ENCODE peak calls at places on chromosomes 6 and 20, in nine cellular contexts. One of them, this sample, is unnamed.

GRCh38 chr6:42010185-42010872 is 40.0 kb upstream of the TAF8 start:
- DNase-seq in CMK: peak
- DNase-seq in fibroblast of the aortic adventitia: no peak
- DNase-seq in dermis blood vessel endothelial cell: peak
- DNase-seq in tibial artery: no peak
- DNase-seq in activated CD8-positive, alpha-beta memory T cell treated with anti-CD3 and anti-CD28 coated beads for 48 hours: no peak
- DNase-seq in anterior cingulate cortex: no peak
- DNase-seq in epithelial cell of esophagus: no peak
- DNase-seq in HAP-1: peak
- DNase-seq in this sample: peak

GRCh38 chr6:10389739-10390494 is 25.0 kb downstream of the TFAP2A start:
- DNase-seq in CMK: no peak
- DNase-seq in fibroblast of the aortic adventitia: no peak
- DNase-seq in dermis blood vessel endothelial cell: no peak
- DNase-seq in tibial artery: no peak
- DNase-seq in activated CD8-positive, alpha-beta memory T cell treated with anti-CD3 and anti-CD28 coated beads for 48 hours: no peak
- DNase-seq in anterior cingulate cortex: no peak
- DNase-seq in epithelial cell of esophagus: no peak
- DNase-seq in HAP-1: no peak
- DNase-seq in this sample: no peak

GRCh38 chr20:64038579-64039292 is 2.8 kb downstream of the C20orf204 start:
- DNase-seq in CMK: no peak
- DNase-seq in fibroblast of the aortic adventitia: peak
- DNase-seq in dermis blood vessel endothelial cell: peak
- DNase-seq in tibial artery: peak
- DNase-seq in activated CD8-positive, alpha-beta memory T cell treated with anti-CD3 and anti-CD28 coated beads for 48 hours: peak
- DNase-seq in anterior cingulate cortex: no peak
- DNase-seq in epithelial cell of esophagus: peak
- DNase-seq in HAP-1: peak
- DNase-seq in this sample: peak

GRCh38 chr20:57167971-57168693 is 98.3 kb downstream of the BMP7 start:
- DNase-seq in CMK: no peak
- DNase-seq in fibroblast of the aortic adventitia: no peak
- DNase-seq in dermis blood vessel endothelial cell: no peak
- DNase-seq in tibial artery: no peak
- DNase-seq in activated CD8-positive, alpha-beta memory T cell treated with anti-CD3 and anti-CD28 coated beads for 48 hours: no peak
- DNase-seq in anterior cingulate cortex: no peak
- DNase-seq in epithelial cell of esophagus: no peak
- DNase-seq in HAP-1: no peak
- DNase-seq in this sample: peak

GRCh38 chr6:140985679-140986275 is 1146.9 kb upstream of the GJE1 start:
- DNase-seq in CMK: no peak
- DNase-seq in fibroblast of the aortic adventitia: no peak
- DNase-seq in dermis blood vessel endothelial cell: no peak
- DNase-seq in tibial artery: no peak
- DNase-seq in activated CD8-positive, alpha-beta memory T cell treated with anti-CD3 and anti-CD28 coated beads for 48 hours: no peak
- DNase-seq in anterior cingulate cortex: no peak
- DNase-seq in epithelial cell of esophagus: no peak
- DNase-seq in HAP-1: no peak
- DNase-seq in this sample: no peak

GRCh38 chr6:170033666-170034065 is 257.2 kb downstream of the DLL1 start:
- DNase-seq in CMK: no peak
- DNase-seq in fibroblast of the aortic adventitia: no peak
- DNase-seq in dermis blood vessel endothelial cell: no peak
- DNase-seq in tibial artery: no peak
- DNase-seq in activated CD8-positive, alpha-beta memory T cell treated with anti-CD3 and anti-CD28 coated beads for 48 hours: no peak
- DNase-seq in anterior cingulate cortex: no peak
- DNase-seq in epithelial cell of esophagus: no peak
- DNase-seq in HAP-1: no peak
- DNase-seq in this sample: no peak

GRCh38 chr6:163197839-163198238 is 216.7 kb upstream of the QKI start:
- DNase-seq in CMK: no peak
- DNase-seq in fibroblast of the aortic adventitia: no peak
- DNase-seq in dermis blood vessel endothelial cell: no peak
- DNase-seq in tibial artery: no peak
- DNase-seq in activated CD8-positive, alpha-beta memory T cell treated with anti-CD3 and anti-CD28 coated beads for 48 hours: no peak
- DNase-seq in anterior cingulate cortex: no peak
- DNase-seq in epithelial cell of esophagus: no peak
- DNase-seq in HAP-1: no peak
- DNase-seq in this sample: no peak

GRCh38 chr20:20009784-20010253 is 7.3 kb upstream of the NAA20 start:
- DNase-seq in CMK: no peak
- DNase-seq in fibroblast of the aortic adventitia: no peak
- DNase-seq in dermis blood vessel endothelial cell: no peak
- DNase-seq in tibial artery: no peak
- DNase-seq in activated CD8-positive, alpha-beta memory T cell treated with anti-CD3 and anti-CD28 coated beads for 48 hours: no peak
- DNase-seq in anterior cingulate cortex: peak
- DNase-seq in epithelial cell of esophagus: no peak
- DNase-seq in HAP-1: no peak
- DNase-seq in this sample: no peak

GRCh38 chr20:47444584-47444983 is 57.1 kb upstream of the NCOA3 start:
- DNase-seq in CMK: no peak
- DNase-seq in fibroblast of the aortic adventitia: no peak
- DNase-seq in dermis blood vessel endothelial cell: no peak
- DNase-seq in tibial artery: no peak
- DNase-seq in activated CD8-positive, alpha-beta memory T cell treated with anti-CD3 and anti-CD28 coated beads for 48 hours: no peak
- DNase-seq in anterior cingulate cortex: no peak
- DNase-seq in epithelial cell of esophagus: no peak
- DNase-seq in HAP-1: no peak
- DNase-seq in this sample: no peak

GRCh38 chr6:67615796-67616195 is 1019.3 kb upstream of the ADGRB3 start:
- DNase-seq in CMK: no peak
- DNase-seq in fibroblast of the aortic adventitia: peak
- DNase-seq in dermis blood vessel endothelial cell: no peak
- DNase-seq in tibial artery: no peak
- DNase-seq in activated CD8-positive, alpha-beta memory T cell treated with anti-CD3 and anti-CD28 coated beads for 48 hours: no peak
- DNase-seq in anterior cingulate cortex: no peak
- DNase-seq in epithelial cell of esophagus: peak
- DNase-seq in HAP-1: no peak
- DNase-seq in this sample: no peak

GRCh38 chr6:27303613-27304272 is 8.3 kb downstream of the POM121L2 start:
- DNase-seq in CMK: no peak
- DNase-seq in fibroblast of the aortic adventitia: no peak
- DNase-seq in dermis blood vessel endothelial cell: no peak
- DNase-seq in tibial artery: no peak
- DNase-seq in activated CD8-positive, alpha-beta memory T cell treated with anti-CD3 and anti-CD28 coated beads for 48 hours: no peak
- DNase-seq in anterior cingulate cortex: no peak
- DNase-seq in epithelial cell of esophagus: peak
- DNase-seq in HAP-1: no peak
- DNase-seq in this sample: no peak

GRCh38 chr6:14544689-14545088 is 427.1 kb downstream of the CD83 start:
- DNase-seq in CMK: no peak
- DNase-seq in fibroblast of the aortic adventitia: peak
- DNase-seq in dermis blood vessel endothelial cell: no peak
- DNase-seq in tibial artery: no peak
- DNase-seq in activated CD8-positive, alpha-beta memory T cell treated with anti-CD3 and anti-CD28 coated beads for 48 hours: no peak
- DNase-seq in anterior cingulate cortex: no peak
- DNase-seq in epithelial cell of esophagus: no peak
- DNase-seq in HAP-1: no peak
- DNase-seq in this sample: no peak

GRCh38 chr20:58457083-58457680 is 58.0 kb downstream of the APCDD1L start:
- DNase-seq in CMK: no peak
- DNase-seq in fibroblast of the aortic adventitia: peak
- DNase-seq in dermis blood vessel endothelial cell: no peak
- DNase-seq in tibial artery: no peak
- DNase-seq in activated CD8-positive, alpha-beta memory T cell treated with anti-CD3 and anti-CD28 coated beads for 48 hours: no peak
- DNase-seq in anterior cingulate cortex: no peak
- DNase-seq in epithelial cell of esophagus: peak
- DNase-seq in HAP-1: no peak
- DNase-seq in this sample: peak

GRCh38 chr6:52754443-52754842 is 8.8 kb downstream of the GSTA2 start:
- DNase-seq in CMK: no peak
- DNase-seq in fibroblast of the aortic adventitia: no peak
- DNase-seq in dermis blood vessel endothelial cell: no peak
- DNase-seq in tibial artery: no peak
- DNase-seq in activated CD8-positive, alpha-beta memory T cell treated with anti-CD3 and anti-CD28 coated beads for 48 hours: no peak
- DNase-seq in anterior cingulate cortex: no peak
- DNase-seq in epithelial cell of esophagus: no peak
- DNase-seq in HAP-1: no peak
- DNase-seq in this sample: no peak

GRCh38 chr6:99353126-99353525 is 3.7 kb upstream of the FAXC start:
- DNase-seq in CMK: no peak
- DNase-seq in fibroblast of the aortic adventitia: no peak
- DNase-seq in dermis blood vessel endothelial cell: peak
- DNase-seq in tibial artery: no peak
- DNase-seq in activated CD8-positive, alpha-beta memory T cell treated with anti-CD3 and anti-CD28 coated beads for 48 hours: no peak
- DNase-seq in anterior cingulate cortex: no peak
- DNase-seq in epithelial cell of esophagus: no peak
- DNase-seq in HAP-1: no peak
- DNase-seq in this sample: no peak

GRCh38 chr6:103011605-103012004 is 1618.1 kb downstream of the GRIK2 start:
- DNase-seq in CMK: no peak
- DNase-seq in fibroblast of the aortic adventitia: no peak
- DNase-seq in dermis blood vessel endothelial cell: no peak
- DNase-seq in tibial artery: no peak
- DNase-seq in activated CD8-positive, alpha-beta memory T cell treated with anti-CD3 and anti-CD28 coated beads for 48 hours: no peak
- DNase-seq in anterior cingulate cortex: no peak
- DNase-seq in epithelial cell of esophagus: no peak
- DNase-seq in HAP-1: no peak
- DNase-seq in this sample: no peak

GRCh38 chr20:3797592-3798404 is 1.7 kb downstream of the CDC25B start:
- DNase-seq in CMK: no peak
- DNase-seq in fibroblast of the aortic adventitia: no peak
- DNase-seq in dermis blood vessel endothelial cell: no peak
- DNase-seq in tibial artery: no peak
- DNase-seq in activated CD8-positive, alpha-beta memory T cell treated with anti-CD3 and anti-CD28 coated beads for 48 hours: no peak
- DNase-seq in anterior cingulate cortex: no peak
- DNase-seq in epithelial cell of esophagus: peak
- DNase-seq in HAP-1: no peak
- DNase-seq in this sample: no peak

GRCh38 chr20:43723735-43724134 is 3.1 kb downstream of the GTSF1L start:
- DNase-seq in CMK: no peak
- DNase-seq in fibroblast of the aortic adventitia: no peak
- DNase-seq in dermis blood vessel endothelial cell: no peak
- DNase-seq in tibial artery: no peak
- DNase-seq in activated CD8-positive, alpha-beta memory T cell treated with anti-CD3 and anti-CD28 coated beads for 48 hours: no peak
- DNase-seq in anterior cingulate cortex: no peak
- DNase-seq in epithelial cell of esophagus: no peak
- DNase-seq in HAP-1: no peak
- DNase-seq in this sample: no peak

GRCh38 chr6:72825265-72825918 is 203.5 kb downstream of the KCNQ5 start:
- DNase-seq in CMK: no peak
- DNase-seq in fibroblast of the aortic adventitia: peak
- DNase-seq in dermis blood vessel endothelial cell: no peak
- DNase-seq in tibial artery: no peak
- DNase-seq in activated CD8-positive, alpha-beta memory T cell treated with anti-CD3 and anti-CD28 coated beads for 48 hours: no peak
- DNase-seq in anterior cingulate cortex: no peak
- DNase-seq in epithelial cell of esophagus: peak
- DNase-seq in HAP-1: no peak
- DNase-seq in this sample: peak

GRCh38 chr6:292506-293184 is 358 bp downstream of the DUSP22 start:
- DNase-seq in CMK: no peak
- DNase-seq in fibroblast of the aortic adventitia: peak
- DNase-seq in dermis blood vessel endothelial cell: peak
- DNase-seq in tibial artery: peak
- DNase-seq in activated CD8-positive, alpha-beta memory T cell treated with anti-CD3 and anti-CD28 coated beads for 48 hours: peak
- DNase-seq in anterior cingulate cortex: no peak
- DNase-seq in epithelial cell of esophagus: peak
- DNase-seq in HAP-1: peak
- DNase-seq in this sample: peak

GRCh38 chr6:170224694-170225660 is 65.9 kb downstream of the DLL1 start:
- DNase-seq in CMK: no peak
- DNase-seq in fibroblast of the aortic adventitia: no peak
- DNase-seq in dermis blood vessel endothelial cell: no peak
- DNase-seq in tibial artery: peak
- DNase-seq in activated CD8-positive, alpha-beta memory T cell treated with anti-CD3 and anti-CD28 coated beads for 48 hours: no peak
- DNase-seq in anterior cingulate cortex: no peak
- DNase-seq in epithelial cell of esophagus: peak
- DNase-seq in HAP-1: no peak
- DNase-seq in this sample: peak

GRCh38 chr20:50270569-50270968 is 79.9 kb downstream of the CEBPB start:
- DNase-seq in CMK: no peak
- DNase-seq in fibroblast of the aortic adventitia: no peak
- DNase-seq in dermis blood vessel endothelial cell: no peak
- DNase-seq in tibial artery: peak
- DNase-seq in activated CD8-positive, alpha-beta memory T cell treated with anti-CD3 and anti-CD28 coated beads for 48 hours: no peak
- DNase-seq in anterior cingulate cortex: no peak
- DNase-seq in epithelial cell of esophagus: no peak
- DNase-seq in HAP-1: no peak
- DNase-seq in this sample: peak

GRCh38 chr6:15751721-15752350 is 89.0 kb upstream of the DTNBP1 start:
- DNase-seq in CMK: no peak
- DNase-seq in fibroblast of the aortic adventitia: no peak
- DNase-seq in dermis blood vessel endothelial cell: no peak
- DNase-seq in tibial artery: no peak
- DNase-seq in activated CD8-positive, alpha-beta memory T cell treated with anti-CD3 and anti-CD28 coated beads for 48 hours: no peak
- DNase-seq in anterior cingulate cortex: no peak
- DNase-seq in epithelial cell of esophagus: no peak
- DNase-seq in HAP-1: no peak
- DNase-seq in this sample: no peak

GRCh38 chr6:47248446-47248845 is 61.3 kb downstream of the TNFRSF21 start:
- DNase-seq in CMK: no peak
- DNase-seq in fibroblast of the aortic adventitia: no peak
- DNase-seq in dermis blood vessel endothelial cell: no peak
- DNase-seq in tibial artery: no peak
- DNase-seq in activated CD8-positive, alpha-beta memory T cell treated with anti-CD3 and anti-CD28 coated beads for 48 hours: no peak
- DNase-seq in anterior cingulate cortex: no peak
- DNase-seq in epithelial cell of esophagus: no peak
- DNase-seq in HAP-1: no peak
- DNase-seq in this sample: no peak

GRCh38 chr20:37558779-37559178 is 31.1 kb upstream of the BLCAP start:
- DNase-seq in CMK: no peak
- DNase-seq in fibroblast of the aortic adventitia: no peak
- DNase-seq in dermis blood vessel endothelial cell: no peak
- DNase-seq in tibial artery: no peak
- DNase-seq in activated CD8-positive, alpha-beta memory T cell treated with anti-CD3 and anti-CD28 coated beads for 48 hours: no peak
- DNase-seq in anterior cingulate cortex: no peak
- DNase-seq in epithelial cell of esophagus: no peak
- DNase-seq in HAP-1: no peak
- DNase-seq in this sample: no peak

GRCh38 chr6:33958208-33958862 is 154.5 kb upstream of the MLN start:
- DNase-seq in CMK: no peak
- DNase-seq in fibroblast of the aortic adventitia: no peak
- DNase-seq in dermis blood vessel endothelial cell: peak
- DNase-seq in tibial artery: no peak
- DNase-seq in activated CD8-positive, alpha-beta memory T cell treated with anti-CD3 and anti-CD28 coated beads for 48 hours: no peak
- DNase-seq in anterior cingulate cortex: no peak
- DNase-seq in epithelial cell of esophagus: no peak
- DNase-seq in HAP-1: no peak
- DNase-seq in this sample: no peak

GRCh38 chr20:41158082-41158625 is 20.8 kb downstream of the PLCG1 start:
- DNase-seq in CMK: no peak
- DNase-seq in fibroblast of the aortic adventitia: no peak
- DNase-seq in dermis blood vessel endothelial cell: no peak
- DNase-seq in tibial artery: no peak
- DNase-seq in activated CD8-positive, alpha-beta memory T cell treated with anti-CD3 and anti-CD28 coated beads for 48 hours: no peak
- DNase-seq in anterior cingulate cortex: no peak
- DNase-seq in epithelial cell of esophagus: no peak
- DNase-seq in HAP-1: no peak
- DNase-seq in this sample: peak

GRCh38 chr20:21514553-21515251 is 838 bp upstream of the NKX2-2 start:
- DNase-seq in CMK: no peak
- DNase-seq in fibroblast of the aortic adventitia: no peak
- DNase-seq in dermis blood vessel endothelial cell: no peak
- DNase-seq in tibial artery: no peak
- DNase-seq in activated CD8-positive, alpha-beta memory T cell treated with anti-CD3 and anti-CD28 coated beads for 48 hours: no peak
- DNase-seq in anterior cingulate cortex: peak
- DNase-seq in epithelial cell of esophagus: no peak
- DNase-seq in HAP-1: peak
- DNase-seq in this sample: no peak

GRCh38 chr6:90701146-90701781 is 114.4 kb upstream of the MAP3K7 start:
- DNase-seq in CMK: no peak
- DNase-seq in fibroblast of the aortic adventitia: no peak
- DNase-seq in dermis blood vessel endothelial cell: no peak
- DNase-seq in tibial artery: no peak
- DNase-seq in activated CD8-positive, alpha-beta memory T cell treated with anti-CD3 and anti-CD28 coated beads for 48 hours: no peak
- DNase-seq in anterior cingulate cortex: no peak
- DNase-seq in epithelial cell of esophagus: no peak
- DNase-seq in HAP-1: no peak
- DNase-seq in this sample: no peak

GRCh38 chr6:27757307-27757706 is 154.9 kb downstream of the OR2B2 start:
- DNase-seq in CMK: no peak
- DNase-seq in fibroblast of the aortic adventitia: no peak
- DNase-seq in dermis blood vessel endothelial cell: no peak
- DNase-seq in tibial artery: no peak
- DNase-seq in activated CD8-positive, alpha-beta memory T cell treated with anti-CD3 and anti-CD28 coated beads for 48 hours: peak
- DNase-seq in anterior cingulate cortex: no peak
- DNase-seq in epithelial cell of esophagus: peak
- DNase-seq in HAP-1: no peak
- DNase-seq in this sample: peak

GRCh38 chr6:54992789-54993188 is 146.2 kb downstream of the FAM83B start:
- DNase-seq in CMK: no peak
- DNase-seq in fibroblast of the aortic adventitia: peak
- DNase-seq in dermis blood vessel endothelial cell: peak
- DNase-seq in tibial artery: no peak
- DNase-seq in activated CD8-positive, alpha-beta memory T cell treated with anti-CD3 and anti-CD28 coated beads for 48 hours: no peak
- DNase-seq in anterior cingulate cortex: no peak
- DNase-seq in epithelial cell of esophagus: peak
- DNase-seq in HAP-1: no peak
- DNase-seq in this sample: peak